ENCODE peak calls at places on chromosome 2, in seven cellular contexts. D is neural progenitor cell, E is IMR-90, B is HCT116, J is PC-3, M is SK-N-SH, F is fibroblast of lung. A is an unnamed sample. For H4K20me1, the result is how much of the 10 kb centered on the place peaks cover.

GRCh38 chr2:72630767-72631166 is 195.1 kb downstream of the EXOC6B start:
- DNase-seq in B (no peak), D (no peak), F (no peak), J (peak), E (peak), M (no peak), A (no peak)

GRCh38 chr2:192645811-192646598 is 451.3 kb upstream of the TMEFF2 start:
- DNase-seq in F (no peak), M (no peak), J (no peak), D (no peak), B (no peak), E (no peak), A (no peak)

GRCh38 chr2:205566556-205567061 is 115.7 kb upstream of the NRP2 start:
- DNase-seq in B (no peak), F (no peak), M (no peak), E (peak), D (no peak), J (peak), A (no peak)

GRCh38 chr2:129813404-129813803 is 166.1 kb upstream of the RAB6C start:
- DNase-seq in J (no peak), M (no peak), F (no peak), E (no peak), D (no peak), B (peak), A (peak)

GRCh38 chr2:19851116-19851515 is 50.7 kb downstream of the TTC32 start:
- DNase-seq in E (no peak), D (peak), M (no peak), J (peak), B (no peak), F (no peak), A (no peak)

GRCh38 chr2:66032376-66032775 is 402.5 kb upstream of the MEIS1 start:
- DNase-seq in F (no peak), M (no peak), J (no peak), D (peak), E (no peak), B (no peak), A (no peak)

GRCh38 chr2:202815548-202816420 is 55.8 kb downstream of the ICA1L start:
- DNase-seq in F (peak), D (no peak), M (no peak), J (no peak), B (no peak), E (peak), A (no peak)

GRCh38 chr2:219402665-219403515 is 15.2 kb upstream of the DNPEP start:
- DNase-seq in M (peak), D (peak), E (peak), F (peak), B (peak), J (peak), A (peak)

GRCh38 chr2:195652916-195653315 is 4.1 kb upstream of the SLC39A10 start:
- DNase-seq in F (peak), B (no peak), J (no peak), E (no peak), D (no peak), M (no peak), A (no peak)

GRCh38 chr2:16238756-16239150 is 298.4 kb downstream of the MYCN start:
- DNase-seq in E (no peak), F (no peak), B (no peak), D (no peak), M (no peak), J (no peak), A (no peak)

GRCh38 chr2:48398285-48399135 is 131.4 kb upstream of the STON1 start:
- DNase-seq in D (peak), M (no peak), J (no peak), E (no peak), B (no peak), F (peak), A (no peak)

GRCh38 chr2:85953476-85953875 is 64.7 kb upstream of the ST3GAL5 start:
- DNase-seq in J (no peak), F (peak), E (peak), D (no peak), M (no peak), B (no peak), A (no peak)

GRCh38 chr2:85430780-85431601 is 12.5 kb downstream of the SH2D6 start:
- DNase-seq in M (peak), E (no peak), F (no peak), J (no peak), D (peak), B (no peak), A (peak)

GRCh38 chr2:25078171-25079049 is 36.5 kb downstream of the EFR3B start:
- DNase-seq in F (peak), M (no peak), D (no peak), E (peak), B (peak), J (peak), A (no peak)

GRCh38 chr2:8800821-8801220 is 36.6 kb downstream of the KIDINS220 start:
- DNase-seq in E (peak), F (no peak), J (no peak), D (no peak), B (no peak), M (no peak), A (no peak)

GRCh38 chr2:8805278-8806045 is 32.0 kb downstream of the KIDINS220 start:
- DNase-seq in B (no peak), M (no peak), E (no peak), D (no peak), J (no peak), F (peak), A (no peak)

GRCh38 chr2:8802741-8803140 is 34.7 kb downstream of the KIDINS220 start:
- DNase-seq in D (no peak), F (no peak), E (no peak), B (no peak), J (no peak), M (no peak), A (no peak)

GRCh38 chr2:8806885-8807701 is 30.3 kb downstream of the KIDINS220 start:
- DNase-seq in B (no peak), F (no peak), M (no peak), E (no peak), D (no peak), J (no peak), A (no peak)

GRCh38 chr2:8803658-8804379 is 33.6 kb downstream of the KIDINS220 start:
- DNase-seq in F (peak), M (no peak), D (no peak), E (peak), J (peak), B (peak), A (peak)
- H3K27ac ChIP-seq in F (no peak), M (peak), D (no peak), E (no peak), J (peak), B (peak), A (no peak)

GRCh38 chr2:147467441-147467840 is 377.4 kb upstream of the ACVR2A start:
- DNase-seq in J (peak), E (no peak), M (no peak), B (no peak), F (no peak), D (no peak), A (no peak)
- H3K4me2 ChIP-seq in J (no peak), E (no peak), M (no peak), B (no peak), F (no peak), D (no peak), A (no peak)

DNA sequence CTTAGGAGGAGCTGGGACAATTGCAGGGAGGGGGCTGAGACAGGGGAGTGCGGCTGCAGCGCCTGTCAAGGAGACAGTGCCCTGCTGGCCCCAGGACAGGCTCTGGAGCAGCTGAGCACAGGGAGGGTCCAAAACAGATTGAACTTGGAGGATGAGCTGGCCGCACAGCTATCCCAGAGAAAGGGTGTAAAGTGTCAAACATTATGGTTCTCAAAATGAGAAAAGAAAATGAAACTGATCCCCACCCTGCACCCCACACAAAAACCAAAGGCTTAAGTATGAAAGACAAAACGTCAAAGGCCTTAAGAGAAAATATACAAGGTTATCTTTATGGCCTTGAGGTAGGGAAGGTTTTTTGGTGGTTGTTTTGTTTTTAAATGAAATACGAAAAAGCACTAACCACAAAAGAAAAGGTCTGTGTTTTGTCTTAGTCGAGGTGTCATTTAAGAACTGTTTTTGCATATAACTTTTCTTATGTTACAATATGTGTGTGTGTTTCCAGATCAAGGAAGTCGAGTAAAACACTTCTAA is 111.8 kb downstream of the HDAC4 start:
- DNase-seq in B (no peak), M (peak), E (no peak), F (no peak), J (no peak), D (peak), A (no peak)
- H4K20me1 ChIP-seq in B (under half), M (under half), E (under half), F (under half), J (under half), D (half or more), A (half or more)

GRCh38 chr2:180101846-180102245 is 94.7 kb upstream of the CWC22 start:
- DNase-seq in M (no peak), F (peak), B (no peak), E (no peak), J (no peak), D (no peak), A (peak)
- H3K27ac ChIP-seq in M (peak), F (no peak), B (no peak), E (no peak), J (no peak), D (no peak), A (no peak)